ENCODE peak calls at places on chromosome 9, in ten cellular contexts. One of them, this sample, is unnamed.

GRCh38 chr9:109815366-109815947 is 35.5 kb downstream of the PALM2AKAP2 start:
- DNase-seq in stomach: no peak
- DNase-seq in transverse colon: no peak
- DNase-seq in HepG2: peak
- DNase-seq in Panc1: no peak
- DNase-seq in GM12892: no peak
- DNase-seq in breast epithelium: no peak
- DNase-seq in HL-60: no peak
- DNase-seq in prostate gland: no peak
- DNase-seq in sigmoid colon: no peak
- DNase-seq in this sample: no peak

GRCh38 chr9:120916573-120916972 is 10.0 kb downstream of the TRAF1 start:
- DNase-seq in HepG2: no peak
- DNase-seq in prostate gland: peak
- DNase-seq in stomach: no peak
- DNase-seq in GM12892: no peak
- DNase-seq in breast epithelium: no peak
- DNase-seq in sigmoid colon: peak
- DNase-seq in transverse colon: no peak
- DNase-seq in Panc1: no peak
- DNase-seq in HL-60: no peak
- DNase-seq in this sample: no peak

GRCh38 chr9:122095010-122095767 is 2.1 kb upstream of the TTLL11 start:
- DNase-seq in breast epithelium: no peak
- DNase-seq in sigmoid colon: peak
- DNase-seq in HL-60: peak
- DNase-seq in stomach: peak
- DNase-seq in GM12892: no peak
- DNase-seq in HepG2: peak
- DNase-seq in prostate gland: peak
- DNase-seq in Panc1: peak
- DNase-seq in transverse colon: peak
- DNase-seq in this sample: no peak

GRCh38 chr9:23524607-23525155 is 301.4 kb downstream of the ELAVL2 start:
- DNase-seq in prostate gland: no peak
- DNase-seq in GM12892: no peak
- DNase-seq in Panc1: no peak
- DNase-seq in sigmoid colon: no peak
- DNase-seq in HL-60: no peak
- DNase-seq in HepG2: no peak
- DNase-seq in transverse colon: no peak
- DNase-seq in stomach: no peak
- DNase-seq in breast epithelium: no peak
- DNase-seq in this sample: no peak

GRCh38 chr9:21906213-21906612 is 88.0 kb downstream of the CDKN2A start:
- DNase-seq in Panc1: no peak
- DNase-seq in HepG2: no peak
- DNase-seq in stomach: no peak
- DNase-seq in GM12892: no peak
- DNase-seq in HL-60: no peak
- DNase-seq in transverse colon: no peak
- DNase-seq in prostate gland: no peak
- DNase-seq in breast epithelium: no peak
- DNase-seq in sigmoid colon: no peak
- DNase-seq in this sample: no peak

GRCh38 chr9:115213777-115214428 is 95.9 kb upstream of the TNC start:
- DNase-seq in GM12892: no peak
- DNase-seq in HepG2: no peak
- DNase-seq in Panc1: no peak
- DNase-seq in transverse colon: no peak
- DNase-seq in stomach: no peak
- DNase-seq in sigmoid colon: peak
- DNase-seq in prostate gland: no peak
- DNase-seq in breast epithelium: no peak
- DNase-seq in HL-60: no peak
- DNase-seq in this sample: no peak

GRCh38 chr9:12817702-12818101 is 42.9 kb downstream of the LURAP1L start:
- DNase-seq in transverse colon: peak
- DNase-seq in sigmoid colon: peak
- DNase-seq in breast epithelium: no peak
- DNase-seq in HL-60: no peak
- DNase-seq in prostate gland: peak
- DNase-seq in GM12892: no peak
- DNase-seq in stomach: peak
- DNase-seq in HepG2: peak
- DNase-seq in Panc1: no peak
- DNase-seq in this sample: no peak

GRCh38 chr9:110638381-110638954 is 30.1 kb upstream of the MUSK start:
- DNase-seq in transverse colon: no peak
- DNase-seq in HepG2: no peak
- DNase-seq in HL-60: no peak
- DNase-seq in breast epithelium: no peak
- DNase-seq in stomach: no peak
- DNase-seq in sigmoid colon: no peak
- DNase-seq in GM12892: no peak
- DNase-seq in Panc1: no peak
- DNase-seq in prostate gland: no peak
- DNase-seq in this sample: no peak

GRCh38 chr9:137606005-137606601 is 617 bp downstream of the ARRDC1 start:
- DNase-seq in prostate gland: no peak
- DNase-seq in stomach: peak
- DNase-seq in transverse colon: no peak
- DNase-seq in sigmoid colon: no peak
- DNase-seq in HL-60: no peak
- DNase-seq in GM12892: no peak
- DNase-seq in breast epithelium: no peak
- DNase-seq in HepG2: no peak
- DNase-seq in Panc1: no peak
- DNase-seq in this sample: no peak

GRCh38 chr9:130193531-130194405 is 21.6 kb downstream of the NCS1 start:
- DNase-seq in Panc1: no peak
- DNase-seq in stomach: no peak
- DNase-seq in HepG2: no peak
- DNase-seq in GM12892: no peak
- DNase-seq in breast epithelium: no peak
- DNase-seq in sigmoid colon: no peak
- DNase-seq in prostate gland: no peak
- DNase-seq in HL-60: no peak
- DNase-seq in transverse colon: no peak
- DNase-seq in this sample: no peak

GRCh38 chr9:131738293-131738692 is 1.6 kb downstream of the RAPGEF1 start:
- DNase-seq in breast epithelium: no peak
- DNase-seq in sigmoid colon: no peak
- DNase-seq in prostate gland: no peak
- DNase-seq in HepG2: no peak
- DNase-seq in stomach: no peak
- DNase-seq in HL-60: no peak
- DNase-seq in transverse colon: no peak
- DNase-seq in Panc1: no peak
- DNase-seq in GM12892: no peak
- DNase-seq in this sample: no peak

GRCh38 chr9:129319076-129319937 is 141.2 kb upstream of the IER5L start:
- DNase-seq in GM12892: no peak
- DNase-seq in stomach: peak
- DNase-seq in prostate gland: no peak
- DNase-seq in HL-60: no peak
- DNase-seq in HepG2: no peak
- DNase-seq in sigmoid colon: peak
- DNase-seq in transverse colon: no peak
- DNase-seq in breast epithelium: peak
- DNase-seq in Panc1: no peak
- DNase-seq in this sample: no peak

GRCh38 chr9:7967851-7968250 is 168.3 kb upstream of the DMAC1 start:
- DNase-seq in prostate gland: peak
- DNase-seq in breast epithelium: no peak
- DNase-seq in HepG2: no peak
- DNase-seq in stomach: no peak
- DNase-seq in Panc1: no peak
- DNase-seq in transverse colon: peak
- DNase-seq in sigmoid colon: no peak
- DNase-seq in GM12892: no peak
- DNase-seq in HL-60: no peak
- DNase-seq in this sample: no peak

GRCh38 chr9:127050581-127050980 is 71.9 kb downstream of the ANGPTL2 start:
- DNase-seq in HepG2: no peak
- DNase-seq in GM12892: no peak
- DNase-seq in sigmoid colon: no peak
- DNase-seq in stomach: no peak
- DNase-seq in HL-60: no peak
- DNase-seq in Panc1: no peak
- DNase-seq in prostate gland: no peak
- DNase-seq in transverse colon: no peak
- DNase-seq in breast epithelium: no peak
- DNase-seq in this sample: no peak

GRCh38 chr9:127049581-127049980 is 72.9 kb downstream of the ANGPTL2 start:
- DNase-seq in GM12892: no peak
- DNase-seq in Panc1: no peak
- DNase-seq in stomach: no peak
- DNase-seq in breast epithelium: no peak
- DNase-seq in HepG2: no peak
- DNase-seq in transverse colon: no peak
- DNase-seq in prostate gland: no peak
- DNase-seq in sigmoid colon: no peak
- DNase-seq in HL-60: no peak
- DNase-seq in this sample: no peak

GRCh38 chr9:127050152-127050551 is 72.3 kb downstream of the ANGPTL2 start:
- DNase-seq in transverse colon: no peak
- DNase-seq in prostate gland: no peak
- DNase-seq in HepG2: no peak
- DNase-seq in breast epithelium: no peak
- DNase-seq in Panc1: no peak
- DNase-seq in GM12892: no peak
- DNase-seq in stomach: no peak
- DNase-seq in HL-60: no peak
- DNase-seq in sigmoid colon: no peak
- DNase-seq in this sample: no peak

GRCh38 chr9:127047971-127048370 is 74.5 kb downstream of the ANGPTL2 start:
- DNase-seq in prostate gland: no peak
- DNase-seq in GM12892: no peak
- DNase-seq in Panc1: no peak
- DNase-seq in sigmoid colon: no peak
- DNase-seq in transverse colon: no peak
- DNase-seq in HL-60: no peak
- DNase-seq in HepG2: no peak
- DNase-seq in stomach: no peak
- DNase-seq in breast epithelium: no peak
- DNase-seq in this sample: no peak

GRCh38 chr9:127049044-127049443 is 73.4 kb downstream of the ANGPTL2 start:
- DNase-seq in GM12892: no peak
- DNase-seq in HepG2: no peak
- DNase-seq in stomach: peak
- DNase-seq in Panc1: peak
- DNase-seq in sigmoid colon: peak
- DNase-seq in prostate gland: peak
- DNase-seq in HL-60: peak
- DNase-seq in breast epithelium: no peak
- DNase-seq in transverse colon: peak
- DNase-seq in this sample: no peak
- TF ChIP-seq POLR2AphosphoS5 in GM12892: no peak
- TF ChIP-seq POLR2AphosphoS5 in HepG2: no peak
- TF ChIP-seq POLR2AphosphoS5 in stomach: peak
- TF ChIP-seq POLR2AphosphoS5 in Panc1: no peak
- TF ChIP-seq POLR2AphosphoS5 in sigmoid colon: peak
- TF ChIP-seq POLR2AphosphoS5 in prostate gland: peak
- TF ChIP-seq POLR2AphosphoS5 in HL-60: no peak
- TF ChIP-seq POLR2AphosphoS5 in breast epithelium: peak
- TF ChIP-seq POLR2AphosphoS5 in transverse colon: peak
- TF ChIP-seq POLR2AphosphoS5 in this sample: no peak

GRCh38 chr9:19551124-19551929 is 142.5 kb downstream of the ACER2 start:
- DNase-seq in Panc1: no peak
- DNase-seq in GM12892: no peak
- DNase-seq in HL-60: no peak
- DNase-seq in prostate gland: peak
- DNase-seq in sigmoid colon: no peak
- DNase-seq in HepG2: peak
- DNase-seq in stomach: no peak
- DNase-seq in breast epithelium: no peak
- DNase-seq in transverse colon: no peak
- DNase-seq in this sample: no peak
- TF ChIP-seq POLR2AphosphoS5 in Panc1: no peak
- TF ChIP-seq POLR2AphosphoS5 in GM12892: no peak
- TF ChIP-seq POLR2AphosphoS5 in HL-60: no peak
- TF ChIP-seq POLR2AphosphoS5 in prostate gland: peak
- TF ChIP-seq POLR2AphosphoS5 in sigmoid colon: no peak
- TF ChIP-seq POLR2AphosphoS5 in HepG2: no peak
- TF ChIP-seq POLR2AphosphoS5 in stomach: no peak
- TF ChIP-seq POLR2AphosphoS5 in breast epithelium: no peak
- TF ChIP-seq POLR2AphosphoS5 in transverse colon: no peak
- TF ChIP-seq POLR2AphosphoS5 in this sample: no peak

DNA sequence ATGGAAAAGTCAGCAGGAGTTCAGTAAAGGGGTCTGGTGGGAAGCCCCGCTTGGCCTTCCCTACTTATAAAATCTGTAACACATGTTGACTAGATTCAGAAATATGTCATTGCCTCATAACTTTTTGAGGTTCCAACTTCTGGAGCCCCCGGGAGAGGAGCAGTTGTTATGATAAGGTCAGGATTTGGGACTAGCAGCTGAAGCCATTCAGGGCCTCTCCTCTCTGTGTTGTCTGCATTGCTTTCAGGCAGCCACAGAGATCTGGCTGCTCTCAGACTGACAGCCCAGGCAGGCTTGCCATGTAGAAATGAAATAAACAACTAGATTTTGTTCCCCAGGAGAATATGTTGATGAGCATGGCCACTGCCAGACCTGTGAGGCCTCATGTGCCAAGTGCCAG is 167.1 kb downstream of the RFK start:
- DNase-seq in transverse colon: no peak
- DNase-seq in Panc1: no peak
- DNase-seq in GM12892: no peak
- DNase-seq in sigmoid colon: no peak
- DNase-seq in HL-60: no peak
- DNase-seq in breast epithelium: no peak
- DNase-seq in HepG2: no peak
- DNase-seq in stomach: no peak
- DNase-seq in prostate gland: no peak
- DNase-seq in this sample: no peak
- TF ChIP-seq POLR2AphosphoS5 in transverse colon: no peak
- TF ChIP-seq POLR2AphosphoS5 in Panc1: no peak
- TF ChIP-seq POLR2AphosphoS5 in GM12892: no peak
- TF ChIP-seq POLR2AphosphoS5 in sigmoid colon: no peak
- TF ChIP-seq POLR2AphosphoS5 in HL-60: no peak
- TF ChIP-seq POLR2AphosphoS5 in breast epithelium: no peak
- TF ChIP-seq POLR2AphosphoS5 in HepG2: no peak
- TF ChIP-seq POLR2AphosphoS5 in stomach: no peak
- TF ChIP-seq POLR2AphosphoS5 in prostate gland: no peak
- TF ChIP-seq POLR2AphosphoS5 in this sample: no peak

DNA sequence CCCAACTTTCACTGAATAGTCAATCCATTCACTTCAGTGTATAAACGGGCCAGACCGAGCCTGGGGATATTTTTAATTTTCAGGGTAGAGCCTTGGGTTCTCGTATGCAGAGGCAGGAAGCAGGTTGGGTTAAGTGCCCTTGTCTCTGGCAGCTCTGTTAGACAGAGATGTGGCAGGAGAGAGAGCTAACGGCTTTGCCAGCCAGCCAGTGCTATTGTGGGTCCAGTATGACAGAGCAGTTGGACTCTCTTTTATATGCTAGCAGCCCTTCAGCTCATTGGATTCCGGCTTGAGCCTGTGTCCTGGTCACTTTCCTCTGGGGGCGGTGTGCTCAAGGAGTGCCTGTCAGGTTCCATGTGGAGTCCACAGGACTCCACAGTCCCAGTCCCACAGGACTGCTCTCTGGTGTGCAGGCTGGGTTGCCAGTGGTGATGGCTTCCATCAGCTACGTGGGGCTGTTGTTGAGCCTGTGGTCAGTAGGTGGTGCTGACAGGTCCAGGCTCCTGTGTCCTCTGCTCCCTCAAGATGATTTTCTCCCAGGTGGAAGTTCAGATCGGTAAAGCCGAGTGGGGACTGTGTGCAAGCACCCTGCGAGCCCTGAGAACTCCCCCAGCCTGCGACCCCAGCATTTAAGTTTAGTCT is 14.3 kb downstream of the CLTA start:
- DNase-seq in GM12892: no peak
- DNase-seq in Panc1: no peak
- DNase-seq in sigmoid colon: peak
- DNase-seq in prostate gland: no peak
- DNase-seq in breast epithelium: no peak
- DNase-seq in stomach: no peak
- DNase-seq in transverse colon: no peak
- DNase-seq in HL-60: no peak
- DNase-seq in HepG2: no peak
- DNase-seq in this sample: no peak
- TF ChIP-seq POLR2AphosphoS5 in GM12892: no peak
- TF ChIP-seq POLR2AphosphoS5 in Panc1: no peak
- TF ChIP-seq POLR2AphosphoS5 in sigmoid colon: no peak
- TF ChIP-seq POLR2AphosphoS5 in prostate gland: no peak
- TF ChIP-seq POLR2AphosphoS5 in breast epithelium: no peak
- TF ChIP-seq POLR2AphosphoS5 in stomach: no peak
- TF ChIP-seq POLR2AphosphoS5 in transverse colon: no peak
- TF ChIP-seq POLR2AphosphoS5 in HL-60: no peak
- TF ChIP-seq POLR2AphosphoS5 in HepG2: no peak
- TF ChIP-seq POLR2AphosphoS5 in this sample: no peak